ENCODE peak calls at places on chromosomes 16 and 17, in seven cellular contexts. One of them, this sample, is unnamed.
A peak's percentile ranks its signal among the peaks of the same experiment; 100 is the strongest.

GRCh38 chr17:3603870-3604259 is 5.3 kb downstream of the TRPV1 start:
- DNase-seq in upper lobe of right lung: no peak
- DNase-seq in skeletal muscle cell: no peak
- DNase-seq in choroid plexus epithelial cell: no peak
- DNase-seq in adrenal gland: no peak
- DNase-seq in GM23248: no peak
- DNase-seq in Caco-2: no peak
- DNase-seq in this sample: no peak

GRCh38 chr17:57021226-57021940 is 43.5 kb downstream of the SCPEP1 start:
- DNase-seq in skeletal muscle cell: no peak
- DNase-seq in Caco-2: no peak
- DNase-seq in adrenal gland: no peak
- DNase-seq in GM23248: no peak
- DNase-seq in choroid plexus epithelial cell: no peak
- DNase-seq in upper lobe of right lung: peak; percentile 68
- DNase-seq in this sample: peak; percentile 55

GRCh38 chr16:67530013-67530939 is 1.6 kb downstream of the RIPOR1 start:
- DNase-seq in adrenal gland: peak; percentile 75
- DNase-seq in skeletal muscle cell: peak; percentile 22
- DNase-seq in Caco-2: peak; percentile 62
- DNase-seq in GM23248: peak; percentile 89
- DNase-seq in choroid plexus epithelial cell: peak; percentile 80
- DNase-seq in upper lobe of right lung: peak; percentile 88
- DNase-seq in this sample: peak; percentile 77

GRCh38 chr17:3961564-3962047 is 2.6 kb downstream of the ATP2A3 start:
- DNase-seq in upper lobe of right lung: no peak
- DNase-seq in Caco-2: no peak
- DNase-seq in skeletal muscle cell: no peak
- DNase-seq in adrenal gland: no peak
- DNase-seq in GM23248: no peak
- DNase-seq in choroid plexus epithelial cell: no peak
- DNase-seq in this sample: no peak

GRCh38 chr17:2602597-2603017 is 9.2 kb downstream of the PAFAH1B1 start:
- DNase-seq in skeletal muscle cell: no peak
- DNase-seq in adrenal gland: no peak
- DNase-seq in choroid plexus epithelial cell: no peak
- DNase-seq in Caco-2: peak; percentile 18
- DNase-seq in upper lobe of right lung: no peak
- DNase-seq in GM23248: no peak
- DNase-seq in this sample: no peak

GRCh38 chr17:67487506-67487905 is 110.4 kb downstream of the PITPNC1 start:
- DNase-seq in choroid plexus epithelial cell: peak; percentile 23
- DNase-seq in skeletal muscle cell: peak; percentile 42
- DNase-seq in Caco-2: no peak
- DNase-seq in adrenal gland: no peak
- DNase-seq in GM23248: peak; percentile 38
- DNase-seq in upper lobe of right lung: no peak
- DNase-seq in this sample: no peak

GRCh38 chr17:74431568-74432483 is at the start of gene GPRC5C:
- DNase-seq in upper lobe of right lung: peak; percentile 93
- DNase-seq in adrenal gland: peak; percentile 72
- DNase-seq in skeletal muscle cell: no peak
- DNase-seq in Caco-2: peak; percentile 90
- DNase-seq in choroid plexus epithelial cell: no peak
- DNase-seq in GM23248: peak; percentile 50
- DNase-seq in this sample: peak; percentile 75

GRCh38 chr17:78316867-78317816 is 42.7 kb downstream of the SOCS3 start:
- DNase-seq in skeletal muscle cell: no peak
- DNase-seq in Caco-2: peak; percentile 89
- DNase-seq in choroid plexus epithelial cell: peak; percentile 61
- DNase-seq in GM23248: peak; percentile 35
- DNase-seq in upper lobe of right lung: peak; percentile 81
- DNase-seq in adrenal gland: no peak
- DNase-seq in this sample: peak; percentile 42

GRCh38 chr17:68704897-68705296 is 103.7 kb upstream of the FAM20A start:
- DNase-seq in GM23248: peak; percentile 93
- DNase-seq in choroid plexus epithelial cell: peak; percentile 66
- DNase-seq in skeletal muscle cell: peak; percentile 82
- DNase-seq in Caco-2: no peak
- DNase-seq in adrenal gland: no peak
- DNase-seq in upper lobe of right lung: no peak
- DNase-seq in this sample: peak; percentile 52

GRCh38 chr17:64006361-64007088 is 8.4 kb downstream of the PRR29 start:
- DNase-seq in upper lobe of right lung: no peak
- DNase-seq in Caco-2: no peak
- DNase-seq in choroid plexus epithelial cell: no peak
- DNase-seq in adrenal gland: peak; percentile 57
- DNase-seq in skeletal muscle cell: no peak
- DNase-seq in GM23248: no peak
- DNase-seq in this sample: no peak

GRCh38 chr17:12365805-12366204 is 299.9 kb upstream of the MYOCD start:
- DNase-seq in choroid plexus epithelial cell: no peak
- DNase-seq in GM23248: no peak
- DNase-seq in adrenal gland: no peak
- DNase-seq in Caco-2: no peak
- DNase-seq in skeletal muscle cell: peak; percentile 46
- DNase-seq in upper lobe of right lung: no peak
- DNase-seq in this sample: peak; percentile 68

GRCh38 chr17:76614912-76615617 is 28.5 kb downstream of the ST6GALNAC1 start:
- DNase-seq in skeletal muscle cell: no peak
- DNase-seq in choroid plexus epithelial cell: no peak
- DNase-seq in GM23248: no peak
- DNase-seq in Caco-2: no peak
- DNase-seq in adrenal gland: no peak
- DNase-seq in upper lobe of right lung: peak; percentile 47
- DNase-seq in this sample: no peak

GRCh38 chr16:49491111-49491670 is 117.6 kb downstream of the C16orf78 start:
- DNase-seq in adrenal gland: no peak
- DNase-seq in GM23248: no peak
- DNase-seq in Caco-2: no peak
- DNase-seq in skeletal muscle cell: no peak
- DNase-seq in upper lobe of right lung: peak; percentile 17
- DNase-seq in choroid plexus epithelial cell: no peak
- DNase-seq in this sample: no peak

GRCh38 chr16:13289515-13289914 is 388.1 kb downstream of the SHISA9 start:
- DNase-seq in GM23248: no peak
- DNase-seq in adrenal gland: no peak
- DNase-seq in skeletal muscle cell: no peak
- DNase-seq in choroid plexus epithelial cell: no peak
- DNase-seq in Caco-2: no peak
- DNase-seq in upper lobe of right lung: no peak
- DNase-seq in this sample: no peak

GRCh38 chr17:70622382-70623260 is 453.3 kb downstream of the KCNJ2 start:
- DNase-seq in skeletal muscle cell: no peak
- DNase-seq in choroid plexus epithelial cell: peak; percentile 71
- DNase-seq in adrenal gland: peak; percentile 42
- DNase-seq in upper lobe of right lung: peak; percentile 62
- DNase-seq in Caco-2: peak; percentile 56
- DNase-seq in GM23248: peak; percentile 38
- DNase-seq in this sample: peak; percentile 51

GRCh38 chr16:60605176-60605575 is 1431.1 kb downstream of the CDH8 start:
- DNase-seq in adrenal gland: no peak
- DNase-seq in upper lobe of right lung: no peak
- DNase-seq in Caco-2: no peak
- DNase-seq in choroid plexus epithelial cell: no peak
- DNase-seq in GM23248: no peak
- DNase-seq in skeletal muscle cell: no peak
- DNase-seq in this sample: no peak

GRCh38 chr17:1627987-1628855 is at the start of gene SLC43A2:
- DNase-seq in adrenal gland: peak; percentile 76
- DNase-seq in skeletal muscle cell: peak; percentile 47
- DNase-seq in choroid plexus epithelial cell: peak; percentile 84
- DNase-seq in GM23248: peak; percentile 93
- DNase-seq in Caco-2: peak; percentile 94
- DNase-seq in upper lobe of right lung: peak; percentile 94
- DNase-seq in this sample: peak; percentile 65

GRCh38 chr16:56610017-56610608 is 1.7 kb downstream of the MT2A start:
- DNase-seq in skeletal muscle cell: peak; percentile 94
- DNase-seq in choroid plexus epithelial cell: peak; percentile 96
- DNase-seq in upper lobe of right lung: peak; percentile 82
- DNase-seq in adrenal gland: peak; percentile 69
- DNase-seq in GM23248: peak; percentile 96
- DNase-seq in Caco-2: no peak
- DNase-seq in this sample: peak; percentile 98

GRCh38 chr17:76398523-76399174 is 14.2 kb downstream of the SPHK1 start:
- DNase-seq in adrenal gland: no peak
- DNase-seq in Caco-2: no peak
- DNase-seq in GM23248: no peak
- DNase-seq in skeletal muscle cell: no peak
- DNase-seq in choroid plexus epithelial cell: no peak
- DNase-seq in upper lobe of right lung: no peak
- DNase-seq in this sample: no peak

GRCh38 chr16:10600792-10601443 is 20.5 kb upstream of the EMP2 start:
- DNase-seq in adrenal gland: no peak
- DNase-seq in skeletal muscle cell: peak; percentile 25
- DNase-seq in Caco-2: no peak
- DNase-seq in GM23248: peak; percentile 64
- DNase-seq in choroid plexus epithelial cell: no peak
- DNase-seq in upper lobe of right lung: peak; percentile 67
- DNase-seq in this sample: no peak

GRCh38 chr17:82193520-82194236 is 19.0 kb downstream of the CCDC57 start:
- DNase-seq in skeletal muscle cell: no peak
- DNase-seq in GM23248: no peak
- DNase-seq in adrenal gland: no peak
- DNase-seq in upper lobe of right lung: no peak
- DNase-seq in choroid plexus epithelial cell: no peak
- DNase-seq in Caco-2: no peak
- DNase-seq in this sample: no peak
- H3K4me3 ChIP-seq in skeletal muscle cell: no peak overlapping the region
- H3K4me3 ChIP-seq in GM23248: no peak overlapping the region
- H3K4me3 ChIP-seq in adrenal gland: no peak overlapping the region
- H3K4me3 ChIP-seq in upper lobe of right lung: peak overlapping the region; percentile 15
- H3K4me3 ChIP-seq in choroid plexus epithelial cell: no peak overlapping the region
- H3K4me3 ChIP-seq in Caco-2: no peak overlapping the region
- H3K4me3 ChIP-seq in this sample: no peak overlapping the region

GRCh38 chr17:40448213-40448638 is 5.0 kb downstream of the IGFBP4 start:
- DNase-seq in choroid plexus epithelial cell: peak; percentile 52
- DNase-seq in upper lobe of right lung: no peak
- DNase-seq in skeletal muscle cell: no peak
- DNase-seq in Caco-2: no peak
- DNase-seq in GM23248: peak; percentile 64
- DNase-seq in adrenal gland: no peak
- DNase-seq in this sample: peak; percentile 78
- H3K4me3 ChIP-seq in choroid plexus epithelial cell: peak overlapping the region; percentile 75
- H3K4me3 ChIP-seq in upper lobe of right lung: peak overlapping the region; percentile 81
- H3K4me3 ChIP-seq in skeletal muscle cell: peak overlapping the region; percentile 99
- H3K4me3 ChIP-seq in Caco-2: no peak overlapping the region
- H3K4me3 ChIP-seq in GM23248: peak overlapping the region; percentile 97
- H3K4me3 ChIP-seq in adrenal gland: no peak overlapping the region
- H3K4me3 ChIP-seq in this sample: no peak overlapping the region

DNA sequence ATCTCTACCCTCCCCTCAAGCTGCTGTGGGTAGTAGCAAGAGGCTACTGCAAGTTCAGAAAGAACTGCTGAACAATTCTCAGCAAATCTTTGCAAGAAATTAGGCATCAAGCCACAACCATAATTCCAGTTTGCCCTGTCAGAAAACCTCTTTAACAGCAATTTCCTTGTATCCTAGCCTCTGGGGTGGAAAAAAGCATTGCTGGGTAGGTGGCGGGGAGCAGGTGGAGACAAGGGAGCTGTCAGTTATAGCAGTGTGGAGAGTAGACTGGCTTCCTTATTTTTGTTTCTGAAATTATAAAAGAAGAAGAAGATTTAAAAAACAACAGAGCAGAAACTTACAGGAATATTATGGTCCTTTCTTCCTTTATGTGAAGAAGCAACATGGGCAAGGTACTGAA is 53.6 kb downstream of the MYH10 start:
- DNase-seq in choroid plexus epithelial cell: no peak
- DNase-seq in adrenal gland: no peak
- DNase-seq in GM23248: no peak
- DNase-seq in Caco-2: no peak
- DNase-seq in skeletal muscle cell: no peak
- DNase-seq in upper lobe of right lung: no peak
- DNase-seq in this sample: no peak
- H3K4me3 ChIP-seq in choroid plexus epithelial cell: no peak overlapping the region
- H3K4me3 ChIP-seq in adrenal gland: no peak overlapping the region
- H3K4me3 ChIP-seq in GM23248: no peak overlapping the region
- H3K4me3 ChIP-seq in Caco-2: no peak overlapping the region
- H3K4me3 ChIP-seq in skeletal muscle cell: no peak overlapping the region
- H3K4me3 ChIP-seq in upper lobe of right lung: no peak overlapping the region
- H3K4me3 ChIP-seq in this sample: no peak overlapping the region

DNA sequence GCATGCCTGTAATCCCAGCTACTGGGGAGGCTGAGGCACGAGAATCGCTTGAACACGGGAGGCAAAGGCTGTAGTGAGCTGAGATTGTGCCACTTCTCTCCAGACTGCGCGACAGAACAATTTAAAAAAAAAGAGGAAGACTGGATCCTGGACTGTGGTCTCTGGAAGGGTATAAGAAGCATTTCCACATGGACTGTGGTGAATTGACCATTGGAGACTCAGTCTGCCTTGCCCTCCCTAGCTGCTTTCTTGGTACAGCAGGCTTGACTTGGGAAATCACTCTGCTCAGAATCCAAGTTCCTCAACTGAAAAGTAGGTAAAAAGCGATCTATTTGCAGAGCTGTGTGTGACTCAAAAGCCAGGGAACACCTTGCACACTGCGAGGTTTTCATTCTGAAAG is 1.0 kb upstream of the MGRN1 start:
- DNase-seq in adrenal gland: no peak
- DNase-seq in upper lobe of right lung: no peak
- DNase-seq in Caco-2: no peak
- DNase-seq in choroid plexus epithelial cell: no peak
- DNase-seq in GM23248: no peak
- DNase-seq in skeletal muscle cell: no peak
- DNase-seq in this sample: no peak
- H3K4me3 ChIP-seq in adrenal gland: no peak overlapping the region
- H3K4me3 ChIP-seq in upper lobe of right lung: no peak overlapping the region
- H3K4me3 ChIP-seq in Caco-2: no peak overlapping the region
- H3K4me3 ChIP-seq in choroid plexus epithelial cell: no peak overlapping the region
- H3K4me3 ChIP-seq in GM23248: no peak overlapping the region
- H3K4me3 ChIP-seq in skeletal muscle cell: no peak overlapping the region
- H3K4me3 ChIP-seq in this sample: no peak overlapping the region

GRCh38 chr16:2966043-2966802 is 2.1 kb downstream of the KREMEN2 start:
- DNase-seq in upper lobe of right lung: no peak
- DNase-seq in skeletal muscle cell: no peak
- DNase-seq in Caco-2: no peak
- DNase-seq in choroid plexus epithelial cell: no peak
- DNase-seq in adrenal gland: no peak
- DNase-seq in GM23248: no peak
- DNase-seq in this sample: no peak
- H3K4me3 ChIP-seq in upper lobe of right lung: peak overlapping the region; percentile 16
- H3K4me3 ChIP-seq in skeletal muscle cell: no peak overlapping the region
- H3K4me3 ChIP-seq in Caco-2: no peak overlapping the region
- H3K4me3 ChIP-seq in choroid plexus epithelial cell: no peak overlapping the region
- H3K4me3 ChIP-seq in adrenal gland: no peak overlapping the region
- H3K4me3 ChIP-seq in GM23248: no peak overlapping the region
- H3K4me3 ChIP-seq in this sample: no peak overlapping the region

GRCh38 chr16:22861585-22861984 is 47.6 kb downstream of the HS3ST2 start:
- DNase-seq in GM23248: no peak
- DNase-seq in upper lobe of right lung: peak; percentile 75
- DNase-seq in skeletal muscle cell: no peak
- DNase-seq in choroid plexus epithelial cell: no peak
- DNase-seq in Caco-2: no peak
- DNase-seq in adrenal gland: no peak
- DNase-seq in this sample: no peak

GRCh38 chr16:22855231-22855630 is 41.3 kb downstream of the HS3ST2 start:
- DNase-seq in upper lobe of right lung: no peak
- DNase-seq in Caco-2: no peak
- DNase-seq in adrenal gland: no peak
- DNase-seq in skeletal muscle cell: no peak
- DNase-seq in choroid plexus epithelial cell: no peak
- DNase-seq in GM23248: no peak
- DNase-seq in this sample: no peak

GRCh38 chr16:22857296-22857695 is 43.3 kb downstream of the HS3ST2 start:
- DNase-seq in Caco-2: no peak
- DNase-seq in GM23248: no peak
- DNase-seq in skeletal muscle cell: no peak
- DNase-seq in upper lobe of right lung: no peak
- DNase-seq in adrenal gland: no peak
- DNase-seq in choroid plexus epithelial cell: no peak
- DNase-seq in this sample: no peak

GRCh38 chr16:22859925-22860324 is 46.0 kb downstream of the HS3ST2 start:
- DNase-seq in GM23248: no peak
- DNase-seq in upper lobe of right lung: no peak
- DNase-seq in choroid plexus epithelial cell: no peak
- DNase-seq in Caco-2: no peak
- DNase-seq in adrenal gland: no peak
- DNase-seq in skeletal muscle cell: no peak
- DNase-seq in this sample: no peak
- H3K4me3 ChIP-seq in GM23248: no peak overlapping the region
- H3K4me3 ChIP-seq in upper lobe of right lung: no peak overlapping the region
- H3K4me3 ChIP-seq in choroid plexus epithelial cell: no peak overlapping the region
- H3K4me3 ChIP-seq in Caco-2: no peak overlapping the region
- H3K4me3 ChIP-seq in adrenal gland: no peak overlapping the region
- H3K4me3 ChIP-seq in skeletal muscle cell: no peak overlapping the region
- H3K4me3 ChIP-seq in this sample: no peak overlapping the region